ENCODE peak calls at places on chromosomes 6 and 20, in four cellular contexts. A is GM12878, N is HepG2, D is K562. I is an unnamed sample.
A peak's percentile ranks its signal among the peaks of the same experiment; 100 is the strongest.

GRCh38 chr6:36834576-36835293 is 4.5 kb downstream of the CPNE5 start:
- DNase-seq in N (no peak), A (no peak), D (peak; percentile 53), I (peak; percentile 36)

GRCh38 chr20:51739722-51740249 is 28.4 kb downstream of the ATP9A start:
- DNase-seq in D (peak; percentile 1), N (no peak), A (no peak), I (no peak)

GRCh38 chr20:24782801-24783630 is 166.1 kb upstream of the CST7 start:
- DNase-seq in N (peak; percentile 24), A (no peak), D (peak; percentile 12), I (peak; percentile 45)

GRCh38 chr6:124967444-124967843 is 5.2 kb downstream of the RNF217 start:
- DNase-seq in N (no peak), A (no peak), D (no peak), I (no peak)

GRCh38 chr6:57094689-57095088 is 4.7 kb downstream of the ZNF451 start:
- DNase-seq in D (no peak), N (no peak), A (no peak), I (no peak)

GRCh38 chr6:144856622-144857021 is 571.5 kb downstream of the UTRN start:
- DNase-seq in A (no peak), N (no peak), D (no peak), I (no peak)

GRCh38 chr6:139981810-139982550 is 607.5 kb upstream of the CITED2 start:
- DNase-seq in A (no peak), N (no peak), D (no peak), I (no peak)

GRCh38 chr6:93047033-93047432 is 372.3 kb downstream of the EPHA7 start:
- DNase-seq in A (no peak), N (no peak), D (no peak), I (peak; percentile 31)

GRCh38 chr20:54212226-54212625 is 4.3 kb downstream of the PFDN4 start:
- DNase-seq in A (no peak), N (no peak), D (no peak), I (no peak)

GRCh38 chr6:160222491-160222890 is 36.1 kb downstream of the SLC22A2 start:
- DNase-seq in A (no peak), N (no peak), D (no peak), I (peak; percentile 43)

GRCh38 chr6:31079656-31080261 is 32.6 kb downstream of the C6orf15 start:
- DNase-seq in A (no peak), D (peak; percentile 66), N (peak; percentile 64), I (peak; percentile 80)

GRCh38 chr6:162251257-162251656 is 476.3 kb downstream of the PRKN start:
- DNase-seq in A (no peak), N (peak; percentile 14), D (no peak), I (peak; percentile 26)

GRCh38 chr20:33636776-33637175 is 25.4 kb upstream of the C20orf144 start:
- DNase-seq in D (no peak), N (no peak), A (no peak), I (no peak)

GRCh38 chr6:127031511-127031910 is 87.0 kb upstream of the RSPO3 start:
- DNase-seq in A (no peak), D (no peak), N (no peak), I (no peak)

GRCh38 chr20:4730782-4731181 is 9.1 kb downstream of the PRND start:
- DNase-seq in A (no peak), N (peak; percentile 50), D (no peak), I (no peak)

GRCh38 chr6:165573671-165574070 is 89.4 kb downstream of the PDE10A start:
- DNase-seq in A (no peak), N (no peak), D (no peak), I (no peak)

GRCh38 chr6:34602318-34603111 is 46.4 kb upstream of the SPDEF start:
- DNase-seq in N (peak; percentile 82), A (no peak), D (no peak), I (no peak)

GRCh38 chr20:57716202-57716601 is 6.4 kb upstream of the PMEPA1 start:
- DNase-seq in D (no peak), N (no peak), A (no peak), I (no peak)

GRCh38 chr20:61980647-61981583 is 84.8 kb downstream of the TAF4 start:
- DNase-seq in A (no peak), N (peak; percentile 72), D (peak; percentile 73), I (peak; percentile 76)

GRCh38 chr20:17538517-17539170 is 7.5 kb upstream of the BFSP1 start:
- DNase-seq in A (peak; percentile 21), D (no peak), N (no peak), I (no peak)

GRCh38 chr6:151022492-151022891 is 157.0 kb downstream of the MTHFD1L start:
- DNase-seq in D (peak; percentile 29), A (no peak), N (no peak), I (no peak)

GRCh38 chr20:18443841-18444240 is 23.0 kb downstream of the DZANK1 start:
- DNase-seq in A (no peak), D (no peak), N (no peak), I (no peak)

GRCh38 chr6:149628865-149629544 is 19.5 kb downstream of the KATNA1 start:
- DNase-seq in N (no peak), D (no peak), A (peak; percentile 44), I (no peak)

GRCh38 chr20:18727032-18727508 is 86.5 kb upstream of the SCP2D1 start:
- DNase-seq in A (no peak), N (no peak), D (no peak), I (no peak)

GRCh38 chr20:30484749-30485070 is 772.8 kb upstream of the DEFB115 start:
- DNase-seq in N (no peak), A (no peak), D (no peak), I (no peak)

GRCh38 chr6:110181131-110182027 is 1.2 kb downstream of the CDC40 start:
- DNase-seq in A (no peak), D (no peak), N (no peak), I (no peak)

GRCh38 chr20:62208061-62208804 is 11.8 kb downstream of the HRH3 start:
- DNase-seq in N (no peak), D (no peak), A (no peak), I (no peak)

GRCh38 chr6:41504526-41505021 is 41.6 kb upstream of the FOXP4 start:
- DNase-seq in D (no peak), N (no peak), A (no peak), I (no peak)

GRCh38 chr20:15547109-15547508 is 1026.1 kb downstream of the KIF16B start:
- DNase-seq in N (no peak), D (no peak), A (no peak), I (no peak)

GRCh38 chr6:151847064-151847463 is 39.6 kb downstream of the ESR1 start:
- DNase-seq in N (peak; percentile 46), A (no peak), D (no peak), I (peak; percentile 56)

GRCh38 chr6:90468080-90468479 is 118.8 kb downstream of the MAP3K7 start:
- DNase-seq in N (no peak), A (no peak), D (peak; percentile 51), I (no peak)

GRCh38 chr20:48832423-48832735 is 4.6 kb upstream of the PREX1 start:
- DNase-seq in D (no peak), N (no peak), A (no peak), I (no peak)

GRCh38 chr20:3716195-3716834 is 3.9 kb upstream of the SIGLEC1 start:
- DNase-seq in D (peak; percentile 57), A (no peak), N (peak; percentile 65), I (peak; percentile 70)

GRCh38 chr20:36306557-36307411 is 645 bp downstream of the DLGAP4 start:
- DNase-seq in A (no peak), D (no peak), N (no peak), I (no peak)

GRCh38 chr6:111841822-111842221 is 31.4 kb downstream of the FYN start:
- DNase-seq in A (peak; percentile 60), D (no peak), N (no peak), I (no peak)

GRCh38 chr6:27866370-27867050 is 45.7 kb downstream of the OR2B2 start:
- DNase-seq in D (no peak), A (peak; percentile 74), N (peak; percentile 32), I (no peak)

DNA sequence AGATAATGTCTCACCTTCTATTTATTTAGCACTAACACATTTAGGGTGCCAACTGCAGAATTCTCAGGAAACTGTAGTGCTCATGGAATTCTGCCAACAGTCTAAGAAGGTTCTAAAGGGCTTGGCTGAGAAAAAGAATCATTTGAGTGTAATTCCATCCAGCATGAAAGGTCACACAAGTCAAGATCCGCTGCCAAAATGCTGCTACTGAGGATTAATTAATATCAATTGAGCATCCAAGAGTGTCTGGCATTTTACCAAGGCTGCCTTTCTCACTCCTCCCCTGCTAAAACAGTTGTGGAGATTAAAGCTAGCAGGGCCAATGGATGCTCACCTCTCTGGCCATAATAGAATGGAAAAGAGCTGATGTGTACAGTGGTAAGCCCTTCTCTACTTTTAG is 112.7 kb downstream of the FHL5 start:
- DNase-seq in N (no peak), A (no peak), D (no peak), I (no peak)
- TF ChIP-seq CREM in N (no peak), A (no peak), D (no peak), I (no peak)

GRCh38 chr20:1263853-1264252 is 2.2 kb upstream of the SNPH start:
- DNase-seq in N (no peak), D (no peak), A (no peak), I (no peak)
- TF ChIP-seq CREB1 in N (no peak), D (no peak), A (no peak), I (no peak)

DNA sequence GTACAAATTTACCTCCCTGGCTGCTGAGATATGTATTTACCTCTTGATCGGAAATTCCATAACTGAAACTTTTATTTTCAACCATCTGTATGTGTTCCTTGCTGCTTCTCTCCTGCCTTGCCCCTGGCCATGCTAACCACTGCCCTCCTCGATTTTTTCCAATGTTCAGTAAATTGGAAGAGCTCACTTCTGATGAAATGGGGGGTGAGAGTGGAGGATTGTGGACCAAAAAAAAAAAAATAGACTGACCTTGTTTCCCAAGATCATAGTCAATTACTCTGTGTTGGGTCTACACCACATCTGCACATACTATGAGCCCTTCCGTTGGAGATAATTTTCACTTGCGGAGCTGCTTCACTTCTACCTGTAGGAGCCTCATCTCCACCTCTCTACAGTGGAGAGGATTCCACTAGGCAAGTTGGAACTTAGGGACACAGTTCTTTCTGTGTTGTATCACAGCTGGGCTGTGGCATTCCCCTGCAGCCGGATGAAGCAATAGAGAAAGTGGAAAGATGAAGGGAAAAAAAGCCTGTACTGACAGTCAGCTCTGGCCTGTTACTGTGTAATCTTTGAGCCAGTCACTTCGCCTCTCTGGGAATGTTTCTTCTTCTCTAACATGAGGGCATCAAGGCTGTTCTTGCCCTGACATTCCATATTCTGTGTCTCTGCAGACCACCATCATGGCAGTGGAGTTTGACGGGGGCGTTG is 1.6 kb downstream of the PSMB9 start:
- DNase-seq in D (no peak), A (no peak), N (no peak), I (no peak)
- TF ChIP-seq CREM in D (no peak), A (no peak), N (no peak), I (no peak)

GRCh38 chr6:158825951-158826306 is 6.8 kb upstream of the EZR start:
- DNase-seq in A (no peak), D (peak; percentile 61), N (no peak), I (no peak)
- TF ChIP-seq CREB1 in A (no peak), D (no peak), N (no peak), I (no peak)

GRCh38 chr6:16321826-16322225 is 83.4 kb downstream of the GMPR start:
- DNase-seq in N (no peak), A (no peak), D (no peak), I (no peak)
- TF ChIP-seq CREM in N (no peak), A (no peak), D (no peak), I (no peak)

GRCh38 chr6:169428532-169428931 is 174.9 kb upstream of the THBS2 start:
- DNase-seq in D (no peak), A (no peak), N (no peak), I (no peak)
- TF ChIP-seq CREB1 in D (no peak), A (no peak), N (no peak), I (no peak)

GRCh38 chr6:130466052-130466743 is 100.4 kb downstream of the TMEM200A start:
- DNase-seq in N (no peak), A (no peak), D (no peak), I (no peak)
- TF ChIP-seq CREM in N (no peak), A (no peak), D (no peak), I (no peak)

GRCh38 chr6:155444120-155444917 is 11.3 kb downstream of the NOX3 start:
- DNase-seq in D (no peak), A (no peak), N (peak; percentile 100), I (no peak)
- TF ChIP-seq CREB1 in D (no peak), A (no peak), N (no peak), I (no peak)